ENCODE peak calls at places on chromosome 5, in nine cellular contexts. One of them, this sample, is unnamed.

GRCh38 chr5:133455681-133456080 is 156.7 kb downstream of the FSTL4 start:
- DNase-seq in trophoblast cell: no peak
- DNase-seq in kidney: no peak
- DNase-seq in transverse colon: no peak
- DNase-seq in lower lobe of right lung: no peak
- DNase-seq in mammary epithelial cell: no peak
- DNase-seq in spleen: no peak
- DNase-seq in right lobe of liver: peak; percentile 78
- DNase-seq in heart left ventricle: no peak
- DNase-seq in this sample: no peak

GRCh38 chr5:39424751-39425524 is at the start of gene DAB2:
- DNase-seq in trophoblast cell: peak; percentile 92
- DNase-seq in kidney: peak; percentile 95
- DNase-seq in transverse colon: peak; percentile 78
- DNase-seq in lower lobe of right lung: peak; percentile 90
- DNase-seq in mammary epithelial cell: peak; percentile 86
- DNase-seq in spleen: peak; percentile 91
- DNase-seq in right lobe of liver: peak; percentile 85
- DNase-seq in heart left ventricle: peak; percentile 93
- DNase-seq in this sample: peak; percentile 95

GRCh38 chr5:102958481-102959011 is 161.4 kb downstream of the GIN1 start:
- DNase-seq in trophoblast cell: no peak
- DNase-seq in kidney: no peak
- DNase-seq in transverse colon: no peak
- DNase-seq in lower lobe of right lung: no peak
- DNase-seq in mammary epithelial cell: peak; percentile 16
- DNase-seq in spleen: no peak
- DNase-seq in right lobe of liver: no peak
- DNase-seq in heart left ventricle: no peak
- DNase-seq in this sample: no peak

GRCh38 chr5:150065346-150065745 is 21.0 kb downstream of the CSF1R start:
- DNase-seq in trophoblast cell: no peak
- DNase-seq in kidney: no peak
- DNase-seq in transverse colon: peak; percentile 40
- DNase-seq in lower lobe of right lung: no peak
- DNase-seq in mammary epithelial cell: no peak
- DNase-seq in spleen: peak; percentile 78
- DNase-seq in right lobe of liver: no peak
- DNase-seq in heart left ventricle: peak; percentile 77
- DNase-seq in this sample: no peak

GRCh38 chr5:80186634-80187033 is 69.2 kb downstream of the SERINC5 start:
- DNase-seq in trophoblast cell: peak; percentile 68
- DNase-seq in kidney: no peak
- DNase-seq in transverse colon: peak; percentile 66
- DNase-seq in lower lobe of right lung: peak; percentile 77
- DNase-seq in mammary epithelial cell: no peak
- DNase-seq in spleen: no peak
- DNase-seq in right lobe of liver: no peak
- DNase-seq in heart left ventricle: no peak
- DNase-seq in this sample: no peak

GRCh38 chr5:76337949-76338589 is 65.0 kb upstream of the IQGAP2 start:
- DNase-seq in trophoblast cell: peak; percentile 88
- DNase-seq in kidney: no peak
- DNase-seq in transverse colon: peak; percentile 49
- DNase-seq in lower lobe of right lung: no peak
- DNase-seq in mammary epithelial cell: peak; percentile 75
- DNase-seq in spleen: no peak
- DNase-seq in right lobe of liver: no peak
- DNase-seq in heart left ventricle: no peak
- DNase-seq in this sample: no peak

GRCh38 chr5:17910318-17910717 is 276.1 kb downstream of the TAF11L14 start:
- DNase-seq in trophoblast cell: no peak
- DNase-seq in kidney: no peak
- DNase-seq in transverse colon: no peak
- DNase-seq in lower lobe of right lung: no peak
- DNase-seq in mammary epithelial cell: peak; percentile 72
- DNase-seq in spleen: no peak
- DNase-seq in right lobe of liver: no peak
- DNase-seq in heart left ventricle: no peak
- DNase-seq in this sample: no peak

GRCh38 chr5:158127536-158127935 is 268.6 kb upstream of the CLINT1 start:
- DNase-seq in trophoblast cell: no peak
- DNase-seq in kidney: no peak
- DNase-seq in transverse colon: no peak
- DNase-seq in lower lobe of right lung: no peak
- DNase-seq in mammary epithelial cell: no peak
- DNase-seq in spleen: no peak
- DNase-seq in right lobe of liver: no peak
- DNase-seq in heart left ventricle: no peak
- DNase-seq in this sample: no peak

GRCh38 chr5:62547929-62548678 is 30.5 kb upstream of the LRRC70 start:
- DNase-seq in trophoblast cell: no peak
- DNase-seq in kidney: no peak
- DNase-seq in transverse colon: no peak
- DNase-seq in lower lobe of right lung: no peak
- DNase-seq in mammary epithelial cell: no peak
- DNase-seq in spleen: no peak
- DNase-seq in right lobe of liver: no peak
- DNase-seq in heart left ventricle: no peak
- DNase-seq in this sample: no peak

GRCh38 chr5:125440905-125441304 is 694.5 kb upstream of the ZNF608 start:
- DNase-seq in trophoblast cell: no peak
- DNase-seq in kidney: no peak
- DNase-seq in transverse colon: no peak
- DNase-seq in lower lobe of right lung: no peak
- DNase-seq in mammary epithelial cell: no peak
- DNase-seq in spleen: no peak
- DNase-seq in right lobe of liver: no peak
- DNase-seq in heart left ventricle: no peak
- DNase-seq in this sample: no peak

GRCh38 chr5:135553688-135554462 is 18.1 kb upstream of the NEUROG1 start:
- DNase-seq in trophoblast cell: no peak
- DNase-seq in kidney: no peak
- DNase-seq in transverse colon: peak; percentile 52
- DNase-seq in lower lobe of right lung: no peak
- DNase-seq in mammary epithelial cell: peak; percentile 49
- DNase-seq in spleen: peak; percentile 42
- DNase-seq in right lobe of liver: no peak
- DNase-seq in heart left ventricle: no peak
- DNase-seq in this sample: no peak

GRCh38 chr5:144307726-144308125 is 137.1 kb downstream of the KCTD16 start:
- DNase-seq in trophoblast cell: no peak
- DNase-seq in kidney: no peak
- DNase-seq in transverse colon: no peak
- DNase-seq in lower lobe of right lung: no peak
- DNase-seq in mammary epithelial cell: no peak
- DNase-seq in spleen: no peak
- DNase-seq in right lobe of liver: peak; percentile 19
- DNase-seq in heart left ventricle: no peak
- DNase-seq in this sample: no peak

GRCh38 chr5:135493406-135494180 is 41.4 kb upstream of the TIFAB start:
- DNase-seq in trophoblast cell: no peak
- DNase-seq in kidney: no peak
- DNase-seq in transverse colon: no peak
- DNase-seq in lower lobe of right lung: no peak
- DNase-seq in mammary epithelial cell: peak; percentile 95
- DNase-seq in spleen: no peak
- DNase-seq in right lobe of liver: no peak
- DNase-seq in heart left ventricle: no peak
- DNase-seq in this sample: peak; percentile 65

GRCh38 chr5:65262094-65262493 is 219.6 kb downstream of the ADAMTS6 start:
- DNase-seq in trophoblast cell: no peak
- DNase-seq in kidney: no peak
- DNase-seq in transverse colon: no peak
- DNase-seq in lower lobe of right lung: no peak
- DNase-seq in mammary epithelial cell: peak; percentile 1
- DNase-seq in spleen: no peak
- DNase-seq in right lobe of liver: no peak
- DNase-seq in heart left ventricle: peak; percentile 30
- DNase-seq in this sample: no peak

GRCh38 chr5:93395891-93396465 is 185.0 kb downstream of the NR2F1-AS1 start:
- DNase-seq in trophoblast cell: no peak
- DNase-seq in kidney: no peak
- DNase-seq in transverse colon: no peak
- DNase-seq in lower lobe of right lung: no peak
- DNase-seq in mammary epithelial cell: no peak
- DNase-seq in spleen: no peak
- DNase-seq in right lobe of liver: no peak
- DNase-seq in heart left ventricle: no peak
- DNase-seq in this sample: no peak

GRCh38 chr5:158284242-158284641 is 425.3 kb upstream of the CLINT1 start:
- DNase-seq in trophoblast cell: no peak
- DNase-seq in kidney: no peak
- DNase-seq in transverse colon: no peak
- DNase-seq in lower lobe of right lung: no peak
- DNase-seq in mammary epithelial cell: no peak
- DNase-seq in spleen: no peak
- DNase-seq in right lobe of liver: no peak
- DNase-seq in heart left ventricle: no peak
- DNase-seq in this sample: no peak

DNA sequence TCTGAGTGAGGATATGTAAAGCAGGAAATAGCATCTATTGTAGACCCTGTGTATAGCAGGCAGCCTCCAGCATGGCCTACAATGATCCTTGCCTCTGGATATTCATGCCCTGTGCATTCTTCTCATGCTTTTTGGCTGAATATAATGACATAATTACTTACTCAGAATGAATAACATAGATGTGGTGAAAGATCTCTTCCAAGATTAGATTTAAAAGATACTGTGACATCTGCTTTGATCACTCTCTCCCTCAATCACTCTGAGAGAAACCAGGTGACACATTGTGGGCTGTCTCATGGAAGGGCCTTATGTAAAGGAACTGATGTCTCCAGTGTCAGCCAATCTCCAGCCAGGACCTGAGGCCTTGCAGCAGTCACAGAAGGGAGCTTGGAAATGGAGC is 376.7 kb downstream of the DNAH5 start:
- DNase-seq in trophoblast cell: peak; percentile 65
- DNase-seq in kidney: no peak
- DNase-seq in transverse colon: no peak
- DNase-seq in lower lobe of right lung: no peak
- DNase-seq in mammary epithelial cell: peak; percentile 96
- DNase-seq in spleen: no peak
- DNase-seq in right lobe of liver: no peak
- DNase-seq in heart left ventricle: no peak
- DNase-seq in this sample: no peak
- H3K27ac ChIP-seq in trophoblast cell: no peak overlapping the region
- H3K27ac ChIP-seq in kidney: no peak overlapping the region
- H3K27ac ChIP-seq in transverse colon: peak overlapping the region; percentile 4
- H3K27ac ChIP-seq in lower lobe of right lung: no peak overlapping the region
- H3K27ac ChIP-seq in mammary epithelial cell: peak overlapping the region; percentile 98
- H3K27ac ChIP-seq in spleen: no peak overlapping the region
- H3K27ac ChIP-seq in right lobe of liver: no peak overlapping the region
- H3K27ac ChIP-seq in heart left ventricle: no peak overlapping the region
- H3K27ac ChIP-seq in this sample: no peak overlapping the region

GRCh38 chr5:141839015-141839513 is 39.1 kb downstream of the PCDH1 start:
- DNase-seq in trophoblast cell: no peak
- DNase-seq in kidney: peak; percentile 63
- DNase-seq in transverse colon: no peak
- DNase-seq in lower lobe of right lung: no peak
- DNase-seq in mammary epithelial cell: no peak
- DNase-seq in spleen: no peak
- DNase-seq in right lobe of liver: no peak
- DNase-seq in heart left ventricle: no peak
- DNase-seq in this sample: no peak
- H3K4me1 ChIP-seq in trophoblast cell: peaks cover 23% of the 10 kb centered on the region
- H3K4me1 ChIP-seq in kidney: peaks cover 58% of the 10 kb centered on the region
- H3K4me1 ChIP-seq in transverse colon: peaks cover 9% of the 10 kb centered on the region
- H3K4me1 ChIP-seq in lower lobe of right lung: peaks cover 75% of the 10 kb centered on the region
- H3K4me1 ChIP-seq in mammary epithelial cell: peaks cover 4% of the 10 kb centered on the region
- H3K4me1 ChIP-seq in spleen: peaks cover 42% of the 10 kb centered on the region
- H3K4me1 ChIP-seq in right lobe of liver: peaks cover 26% of the 10 kb centered on the region
- H3K4me1 ChIP-seq in heart left ventricle: peaks cover 42% of the 10 kb centered on the region
- H3K4me1 ChIP-seq in this sample: no peaks in the 10 kb centered on the region

GRCh38 chr5:108437425-108437824 is 55.5 kb upstream of the FBXL17 start:
- DNase-seq in trophoblast cell: no peak
- DNase-seq in kidney: no peak
- DNase-seq in transverse colon: no peak
- DNase-seq in lower lobe of right lung: no peak
- DNase-seq in mammary epithelial cell: no peak
- DNase-seq in spleen: no peak
- DNase-seq in right lobe of liver: no peak
- DNase-seq in heart left ventricle: no peak
- DNase-seq in this sample: no peak
- H3K9me3 ChIP-seq in trophoblast cell: peaks cover 2% of the 10 kb centered on the region
- H3K9me3 ChIP-seq in kidney: no peaks in the 10 kb centered on the region
- H3K9me3 ChIP-seq in transverse colon: no peaks in the 10 kb centered on the region
- H3K9me3 ChIP-seq in lower lobe of right lung: no peaks in the 10 kb centered on the region
- H3K9me3 ChIP-seq in mammary epithelial cell: no peaks in the 10 kb centered on the region
- H3K9me3 ChIP-seq in spleen: no peaks in the 10 kb centered on the region
- H3K9me3 ChIP-seq in right lobe of liver: no peaks in the 10 kb centered on the region
- H3K9me3 ChIP-seq in heart left ventricle: no peaks in the 10 kb centered on the region
- H3K9me3 ChIP-seq in this sample: peaks cover 1% of the 10 kb centered on the region

GRCh38 chr5:57211039-57211438 is 37.2 kb downstream of the GPBP1 start:
- DNase-seq in trophoblast cell: no peak
- DNase-seq in kidney: no peak
- DNase-seq in transverse colon: no peak
- DNase-seq in lower lobe of right lung: no peak
- DNase-seq in mammary epithelial cell: no peak
- DNase-seq in spleen: no peak
- DNase-seq in right lobe of liver: no peak
- DNase-seq in heart left ventricle: no peak
- DNase-seq in this sample: no peak

GRCh38 chr5:57207007-57207653 is 33.3 kb downstream of the GPBP1 start:
- DNase-seq in trophoblast cell: no peak
- DNase-seq in kidney: no peak
- DNase-seq in transverse colon: no peak
- DNase-seq in lower lobe of right lung: no peak
- DNase-seq in mammary epithelial cell: no peak
- DNase-seq in spleen: no peak
- DNase-seq in right lobe of liver: no peak
- DNase-seq in heart left ventricle: no peak
- DNase-seq in this sample: no peak

GRCh38 chr5:57209316-57210040 is 35.6 kb downstream of the GPBP1 start:
- DNase-seq in trophoblast cell: peak; percentile 35
- DNase-seq in kidney: no peak
- DNase-seq in transverse colon: no peak
- DNase-seq in lower lobe of right lung: no peak
- DNase-seq in mammary epithelial cell: peak; percentile 73
- DNase-seq in spleen: no peak
- DNase-seq in right lobe of liver: no peak
- DNase-seq in heart left ventricle: no peak
- DNase-seq in this sample: no peak

GRCh38 chr5:57210633-57211032 is 36.8 kb downstream of the GPBP1 start:
- DNase-seq in trophoblast cell: no peak
- DNase-seq in kidney: no peak
- DNase-seq in transverse colon: no peak
- DNase-seq in lower lobe of right lung: no peak
- DNase-seq in mammary epithelial cell: no peak
- DNase-seq in spleen: no peak
- DNase-seq in right lobe of liver: no peak
- DNase-seq in heart left ventricle: no peak
- DNase-seq in this sample: no peak

DNA sequence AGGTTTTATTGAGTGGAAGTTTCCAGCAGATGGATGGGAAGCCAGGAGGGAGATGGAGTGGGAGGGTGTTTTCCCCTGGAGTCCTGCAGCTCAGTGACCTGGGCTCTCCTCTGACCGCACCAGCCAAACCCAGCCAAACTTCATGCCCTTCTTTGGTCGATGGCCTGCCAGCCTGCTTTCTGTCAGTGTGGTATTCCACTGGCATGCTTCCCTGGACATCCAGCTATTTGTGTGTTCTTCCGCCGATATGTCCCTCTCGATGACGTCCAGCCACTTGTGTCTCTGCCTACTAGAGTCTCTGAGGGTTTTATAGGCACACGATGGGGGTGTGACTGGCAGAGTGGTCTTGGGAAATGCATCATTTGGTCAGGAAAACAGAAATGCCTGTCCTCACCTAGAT is 33.8 kb downstream of the GPBP1 start:
- DNase-seq in trophoblast cell: no peak
- DNase-seq in kidney: no peak
- DNase-seq in transverse colon: peak; percentile 28
- DNase-seq in lower lobe of right lung: no peak
- DNase-seq in mammary epithelial cell: no peak
- DNase-seq in spleen: no peak
- DNase-seq in right lobe of liver: no peak
- DNase-seq in heart left ventricle: peak; percentile 89
- DNase-seq in this sample: no peak
- H3K27ac ChIP-seq in trophoblast cell: no peak overlapping the region
- H3K27ac ChIP-seq in kidney: no peak overlapping the region
- H3K27ac ChIP-seq in transverse colon: peak overlapping the region; percentile 57
- H3K27ac ChIP-seq in lower lobe of right lung: no peak overlapping the region
- H3K27ac ChIP-seq in mammary epithelial cell: no peak overlapping the region
- H3K27ac ChIP-seq in spleen: no peak overlapping the region
- H3K27ac ChIP-seq in right lobe of liver: no peak overlapping the region
- H3K27ac ChIP-seq in heart left ventricle: peak overlapping the region; percentile 94
- H3K27ac ChIP-seq in this sample: no peak overlapping the region

This sample was measured in aorta.